ENCODE peak calls at places on chromosomes 4 and X, in seven cellular contexts. One of them, this sample, is unnamed.

GRCh38 chr4:84673475-84674230 is 90.7 kb downstream of the CDS1 start:
- DNase-seq in left ventricle myocardium inferior: no peak
- DNase-seq in WTC11: no peak
- DNase-seq in fibroblast of lung: peak; percentile 93
- DNase-seq in activated CD8-positive, alpha-beta T cell treated with anti-CD3 and anti-CD28 coated beads for 36 hours: no peak
- DNase-seq in coronary artery: no peak
- DNase-seq in ascending aorta: no peak
- DNase-seq in this sample: no peak

GRCh38 chr4:164997324-164997723 is 19.9 kb upstream of the TRIM61 start:
- DNase-seq in left ventricle myocardium inferior: no peak
- DNase-seq in WTC11: no peak
- DNase-seq in fibroblast of lung: no peak
- DNase-seq in activated CD8-positive, alpha-beta T cell treated with anti-CD3 and anti-CD28 coated beads for 36 hours: no peak
- DNase-seq in coronary artery: no peak
- DNase-seq in ascending aorta: no peak
- DNase-seq in this sample: no peak

GRCh38 chr4:2253160-2254084 is 8.5 kb downstream of the MXD4 start:
- DNase-seq in left ventricle myocardium inferior: peak; percentile 14
- DNase-seq in WTC11: peak; percentile 7
- DNase-seq in fibroblast of lung: no peak
- DNase-seq in activated CD8-positive, alpha-beta T cell treated with anti-CD3 and anti-CD28 coated beads for 36 hours: no peak
- DNase-seq in coronary artery: peak; percentile 72
- DNase-seq in ascending aorta: peak; percentile 57
- DNase-seq in this sample: no peak

GRCh38 chr4:174256277-174256713 is 27.2 kb downstream of the FBXO8 start:
- DNase-seq in left ventricle myocardium inferior: no peak
- DNase-seq in WTC11: no peak
- DNase-seq in fibroblast of lung: peak; percentile 70
- DNase-seq in activated CD8-positive, alpha-beta T cell treated with anti-CD3 and anti-CD28 coated beads for 36 hours: no peak
- DNase-seq in coronary artery: no peak
- DNase-seq in ascending aorta: no peak
- DNase-seq in this sample: no peak

GRCh38 chr4:147056951-147057630 is 111.4 kb upstream of the TTC29 start:
- DNase-seq in left ventricle myocardium inferior: no peak
- DNase-seq in WTC11: no peak
- DNase-seq in fibroblast of lung: peak; percentile 39
- DNase-seq in activated CD8-positive, alpha-beta T cell treated with anti-CD3 and anti-CD28 coated beads for 36 hours: no peak
- DNase-seq in coronary artery: no peak
- DNase-seq in ascending aorta: no peak
- DNase-seq in this sample: no peak

GRCh38 chrX:153464116-153464515 is 6.3 kb downstream of the HAUS7 start:
- DNase-seq in left ventricle myocardium inferior: no peak
- DNase-seq in WTC11: no peak
- DNase-seq in fibroblast of lung: no peak
- DNase-seq in activated CD8-positive, alpha-beta T cell treated with anti-CD3 and anti-CD28 coated beads for 36 hours: no peak
- DNase-seq in coronary artery: no peak
- DNase-seq in ascending aorta: no peak
- DNase-seq in this sample: no peak

GRCh38 chr4:29711226-29711625 is 1008.9 kb upstream of the PCDH7 start:
- DNase-seq in left ventricle myocardium inferior: no peak
- DNase-seq in WTC11: no peak
- DNase-seq in fibroblast of lung: peak; percentile 1
- DNase-seq in activated CD8-positive, alpha-beta T cell treated with anti-CD3 and anti-CD28 coated beads for 36 hours: no peak
- DNase-seq in coronary artery: no peak
- DNase-seq in ascending aorta: no peak
- DNase-seq in this sample: no peak

GRCh38 chrX:74349387-74349786 is 45.4 kb downstream of the ZCCHC13 start:
- DNase-seq in left ventricle myocardium inferior: no peak
- DNase-seq in WTC11: no peak
- DNase-seq in fibroblast of lung: peak; percentile 88
- DNase-seq in activated CD8-positive, alpha-beta T cell treated with anti-CD3 and anti-CD28 coated beads for 36 hours: no peak
- DNase-seq in coronary artery: no peak
- DNase-seq in ascending aorta: no peak
- DNase-seq in this sample: no peak

GRCh38 chrX:129230850-129231512 is 292.3 kb downstream of the SMARCA1 start:
- DNase-seq in left ventricle myocardium inferior: no peak
- DNase-seq in WTC11: no peak
- DNase-seq in fibroblast of lung: no peak
- DNase-seq in activated CD8-positive, alpha-beta T cell treated with anti-CD3 and anti-CD28 coated beads for 36 hours: no peak
- DNase-seq in coronary artery: no peak
- DNase-seq in ascending aorta: no peak
- DNase-seq in this sample: no peak

GRCh38 chr4:26406346-26406975 is 83.8 kb downstream of the CCKAR start:
- DNase-seq in left ventricle myocardium inferior: no peak
- DNase-seq in WTC11: no peak
- DNase-seq in fibroblast of lung: peak; percentile 32
- DNase-seq in activated CD8-positive, alpha-beta T cell treated with anti-CD3 and anti-CD28 coated beads for 36 hours: peak; percentile 9
- DNase-seq in coronary artery: no peak
- DNase-seq in ascending aorta: no peak
- DNase-seq in this sample: no peak

GRCh38 chrX:39689374-39690104 is 408.2 kb downstream of the BCOR start:
- DNase-seq in left ventricle myocardium inferior: no peak
- DNase-seq in WTC11: no peak
- DNase-seq in fibroblast of lung: no peak
- DNase-seq in activated CD8-positive, alpha-beta T cell treated with anti-CD3 and anti-CD28 coated beads for 36 hours: no peak
- DNase-seq in coronary artery: no peak
- DNase-seq in ascending aorta: no peak
- DNase-seq in this sample: no peak

GRCh38 chr4:73257995-73258667 is 467 bp downstream of the ANKRD17 start:
- DNase-seq in left ventricle myocardium inferior: no peak
- DNase-seq in WTC11: no peak
- DNase-seq in fibroblast of lung: peak; percentile 52
- DNase-seq in activated CD8-positive, alpha-beta T cell treated with anti-CD3 and anti-CD28 coated beads for 36 hours: no peak
- DNase-seq in coronary artery: no peak
- DNase-seq in ascending aorta: no peak
- DNase-seq in this sample: peak; percentile 20

GRCh38 chrX:155612312-155613224 is at the start of gene TMLHE:
- DNase-seq in left ventricle myocardium inferior: peak; percentile 70
- DNase-seq in WTC11: peak; percentile 45
- DNase-seq in fibroblast of lung: peak; percentile 57
- DNase-seq in activated CD8-positive, alpha-beta T cell treated with anti-CD3 and anti-CD28 coated beads for 36 hours: peak; percentile 71
- DNase-seq in coronary artery: peak; percentile 76
- DNase-seq in ascending aorta: peak; percentile 75
- DNase-seq in this sample: peak; percentile 71

GRCh38 chr4:3413675-3414420 is 27.9 kb upstream of the HGFAC start:
- DNase-seq in left ventricle myocardium inferior: no peak
- DNase-seq in WTC11: no peak
- DNase-seq in fibroblast of lung: no peak
- DNase-seq in activated CD8-positive, alpha-beta T cell treated with anti-CD3 and anti-CD28 coated beads for 36 hours: no peak
- DNase-seq in coronary artery: no peak
- DNase-seq in ascending aorta: no peak
- DNase-seq in this sample: no peak

GRCh38 chrX:8374041-8374825 is 90.4 kb upstream of the VCX3B start:
- DNase-seq in left ventricle myocardium inferior: no peak
- DNase-seq in WTC11: no peak
- DNase-seq in fibroblast of lung: peak; percentile 84
- DNase-seq in activated CD8-positive, alpha-beta T cell treated with anti-CD3 and anti-CD28 coated beads for 36 hours: no peak
- DNase-seq in coronary artery: no peak
- DNase-seq in ascending aorta: no peak
- DNase-seq in this sample: no peak

GRCh38 chr4:122831515-122832196 is 5.0 kb downstream of the FGF2 start:
- DNase-seq in left ventricle myocardium inferior: no peak
- DNase-seq in WTC11: no peak
- DNase-seq in fibroblast of lung: peak; percentile 50
- DNase-seq in activated CD8-positive, alpha-beta T cell treated with anti-CD3 and anti-CD28 coated beads for 36 hours: no peak
- DNase-seq in coronary artery: no peak
- DNase-seq in ascending aorta: no peak
- DNase-seq in this sample: no peak

GRCh38 chrX:33336783-33337182 is 125.4 kb upstream of the DMD start:
- DNase-seq in left ventricle myocardium inferior: no peak
- DNase-seq in WTC11: no peak
- DNase-seq in fibroblast of lung: no peak
- DNase-seq in activated CD8-positive, alpha-beta T cell treated with anti-CD3 and anti-CD28 coated beads for 36 hours: no peak
- DNase-seq in coronary artery: no peak
- DNase-seq in ascending aorta: no peak
- DNase-seq in this sample: no peak

GRCh38 chrX:75673468-75673867 is 111.6 kb downstream of the MAGEE2 start:
- DNase-seq in left ventricle myocardium inferior: no peak
- DNase-seq in WTC11: no peak
- DNase-seq in fibroblast of lung: no peak
- DNase-seq in activated CD8-positive, alpha-beta T cell treated with anti-CD3 and anti-CD28 coated beads for 36 hours: no peak
- DNase-seq in coronary artery: no peak
- DNase-seq in ascending aorta: no peak
- DNase-seq in this sample: no peak

GRCh38 chrX:1322393-1322792 is 14.2 kb upstream of the IL3RA start:
- DNase-seq in left ventricle myocardium inferior: no peak
- DNase-seq in WTC11: no peak
- DNase-seq in fibroblast of lung: no peak
- DNase-seq in activated CD8-positive, alpha-beta T cell treated with anti-CD3 and anti-CD28 coated beads for 36 hours: peak; percentile 80
- DNase-seq in coronary artery: no peak
- DNase-seq in ascending aorta: no peak
- DNase-seq in this sample: no peak

GRCh38 chr4:121726642-121727268 is 30.0 kb upstream of the ANXA5 start:
- DNase-seq in left ventricle myocardium inferior: no peak
- DNase-seq in WTC11: no peak
- DNase-seq in fibroblast of lung: peak; percentile 68
- DNase-seq in activated CD8-positive, alpha-beta T cell treated with anti-CD3 and anti-CD28 coated beads for 36 hours: peak; percentile 27
- DNase-seq in coronary artery: no peak
- DNase-seq in ascending aorta: no peak
- DNase-seq in this sample: peak; percentile 60

GRCh38 chrX:15714529-15714928 is 23.5 kb upstream of the CA5B start:
- DNase-seq in left ventricle myocardium inferior: peak; percentile 34
- DNase-seq in WTC11: no peak
- DNase-seq in fibroblast of lung: no peak
- DNase-seq in activated CD8-positive, alpha-beta T cell treated with anti-CD3 and anti-CD28 coated beads for 36 hours: no peak
- DNase-seq in coronary artery: no peak
- DNase-seq in ascending aorta: no peak
- DNase-seq in this sample: no peak

GRCh38 chrX:85243761-85244410 is at the start of the genes SATL1 and ZNF711:
- DNase-seq in left ventricle myocardium inferior: peak; percentile 17
- DNase-seq in WTC11: peak; percentile 74
- DNase-seq in fibroblast of lung: peak; percentile 73
- DNase-seq in activated CD8-positive, alpha-beta T cell treated with anti-CD3 and anti-CD28 coated beads for 36 hours: peak; percentile 41
- DNase-seq in coronary artery: no peak
- DNase-seq in ascending aorta: peak; percentile 68
- DNase-seq in this sample: peak; percentile 48

GRCh38 chrX:77785400-77785745 is 643 bp downstream of the ATRX start:
- DNase-seq in left ventricle myocardium inferior: no peak
- DNase-seq in WTC11: peak; percentile 10
- DNase-seq in fibroblast of lung: peak; percentile 16
- DNase-seq in activated CD8-positive, alpha-beta T cell treated with anti-CD3 and anti-CD28 coated beads for 36 hours: no peak
- DNase-seq in coronary artery: no peak
- DNase-seq in ascending aorta: no peak
- DNase-seq in this sample: no peak

GRCh38 chr4:15006416-15007024 is 4.2 kb downstream of the CPEB2 start:
- DNase-seq in left ventricle myocardium inferior: no peak
- DNase-seq in WTC11: no peak
- DNase-seq in fibroblast of lung: peak; percentile 19
- DNase-seq in activated CD8-positive, alpha-beta T cell treated with anti-CD3 and anti-CD28 coated beads for 36 hours: no peak
- DNase-seq in coronary artery: no peak
- DNase-seq in ascending aorta: no peak
- DNase-seq in this sample: peak; percentile 6
- TF ChIP-seq CTCF in left ventricle myocardium inferior: peak; percentile 55
- TF ChIP-seq CTCF in WTC11: no peak
- TF ChIP-seq CTCF in fibroblast of lung: peak; percentile 31
- TF ChIP-seq CTCF in activated CD8-positive, alpha-beta T cell treated with anti-CD3 and anti-CD28 coated beads for 36 hours: peak; percentile 64
- TF ChIP-seq CTCF in coronary artery: no peak
- TF ChIP-seq CTCF in ascending aorta: no peak
- TF ChIP-seq CTCF in this sample: peak; percentile 15

GRCh38 chr4:107153228-107153627 is 117.1 kb upstream of the DKK2 start:
- DNase-seq in left ventricle myocardium inferior: no peak
- DNase-seq in WTC11: peak; percentile 68
- DNase-seq in fibroblast of lung: no peak
- DNase-seq in activated CD8-positive, alpha-beta T cell treated with anti-CD3 and anti-CD28 coated beads for 36 hours: no peak
- DNase-seq in coronary artery: no peak
- DNase-seq in ascending aorta: no peak
- DNase-seq in this sample: no peak
- TF ChIP-seq CTCF in left ventricle myocardium inferior: no peak
- TF ChIP-seq CTCF in WTC11: peak; percentile 33
- TF ChIP-seq CTCF in fibroblast of lung: peak; percentile 16
- TF ChIP-seq CTCF in activated CD8-positive, alpha-beta T cell treated with anti-CD3 and anti-CD28 coated beads for 36 hours: no peak
- TF ChIP-seq CTCF in coronary artery: no peak
- TF ChIP-seq CTCF in ascending aorta: peak; percentile 19
- TF ChIP-seq CTCF in this sample: peak; percentile 23

GRCh38 chrX:68183612-68184214 is 249.6 kb downstream of the OPHN1 start:
- DNase-seq in left ventricle myocardium inferior: no peak
- DNase-seq in WTC11: no peak
- DNase-seq in fibroblast of lung: peak; percentile 24
- DNase-seq in activated CD8-positive, alpha-beta T cell treated with anti-CD3 and anti-CD28 coated beads for 36 hours: no peak
- DNase-seq in coronary artery: no peak
- DNase-seq in ascending aorta: no peak
- DNase-seq in this sample: no peak
- TF ChIP-seq CTCF in left ventricle myocardium inferior: peak; percentile 43
- TF ChIP-seq CTCF in WTC11: no peak
- TF ChIP-seq CTCF in fibroblast of lung: peak; percentile 48
- TF ChIP-seq CTCF in activated CD8-positive, alpha-beta T cell treated with anti-CD3 and anti-CD28 coated beads for 36 hours: peak; percentile 21
- TF ChIP-seq CTCF in coronary artery: no peak
- TF ChIP-seq CTCF in ascending aorta: peak; percentile 24
- TF ChIP-seq CTCF in this sample: peak; percentile 10

GRCh38 chr4:19486400-19486799 is 765.3 kb upstream of the SLIT2 start:
- DNase-seq in left ventricle myocardium inferior: no peak
- DNase-seq in WTC11: no peak
- DNase-seq in fibroblast of lung: no peak
- DNase-seq in activated CD8-positive, alpha-beta T cell treated with anti-CD3 and anti-CD28 coated beads for 36 hours: no peak
- DNase-seq in coronary artery: no peak
- DNase-seq in ascending aorta: no peak
- DNase-seq in this sample: no peak
- TF ChIP-seq CTCF in left ventricle myocardium inferior: no peak
- TF ChIP-seq CTCF in WTC11: no peak
- TF ChIP-seq CTCF in fibroblast of lung: no peak
- TF ChIP-seq CTCF in activated CD8-positive, alpha-beta T cell treated with anti-CD3 and anti-CD28 coated beads for 36 hours: no peak
- TF ChIP-seq CTCF in coronary artery: no peak
- TF ChIP-seq CTCF in ascending aorta: no peak
- TF ChIP-seq CTCF in this sample: no peak

DNA sequence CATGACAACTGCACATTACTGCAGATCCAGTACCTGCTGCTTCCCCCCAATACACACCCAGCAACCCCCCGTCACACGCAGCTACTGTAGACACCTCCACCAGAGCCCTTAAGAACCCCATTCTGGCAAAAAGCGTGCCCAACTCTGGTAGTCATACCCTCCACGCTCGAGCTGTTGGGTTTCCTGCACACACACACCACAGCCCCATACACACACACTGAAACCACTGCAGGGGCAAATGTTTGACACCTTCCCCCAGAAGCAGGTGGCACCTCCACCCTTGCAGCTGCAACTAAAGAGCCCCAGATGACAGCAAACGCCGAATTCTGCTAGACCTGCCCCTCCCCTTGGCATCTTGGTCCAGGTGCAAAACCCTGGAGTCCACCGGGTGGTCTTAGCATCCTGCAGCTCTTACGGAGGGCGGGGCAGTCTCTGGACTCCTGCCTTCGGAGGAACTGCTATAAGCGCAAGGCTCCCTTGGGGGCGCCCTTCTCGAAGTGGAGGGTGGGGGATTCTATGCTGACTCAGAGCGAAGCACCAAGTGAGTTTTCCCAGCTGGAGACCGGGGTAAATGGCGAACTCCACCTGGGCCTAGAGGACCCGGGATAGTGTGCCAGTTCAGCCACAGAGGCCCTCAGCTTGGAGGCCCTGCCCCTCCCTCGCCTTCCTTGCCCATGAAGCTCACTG is 1.5 kb downstream of the FRMPD3 start:
- DNase-seq in left ventricle myocardium inferior: no peak
- DNase-seq in WTC11: peak; percentile 76
- DNase-seq in fibroblast of lung: no peak
- DNase-seq in activated CD8-positive, alpha-beta T cell treated with anti-CD3 and anti-CD28 coated beads for 36 hours: peak; percentile 30
- DNase-seq in coronary artery: no peak
- DNase-seq in ascending aorta: no peak
- DNase-seq in this sample: peak; percentile 22
- TF ChIP-seq CTCF in left ventricle myocardium inferior: no peak
- TF ChIP-seq CTCF in WTC11: peak; percentile 34
- TF ChIP-seq CTCF in fibroblast of lung: no peak
- TF ChIP-seq CTCF in activated CD8-positive, alpha-beta T cell treated with anti-CD3 and anti-CD28 coated beads for 36 hours: no peak
- TF ChIP-seq CTCF in coronary artery: no peak
- TF ChIP-seq CTCF in ascending aorta: no peak
- TF ChIP-seq CTCF in this sample: no peak

GRCh38 chrX:140664939-140665338 is 44.6 kb upstream of the LINC00632 start:
- DNase-seq in left ventricle myocardium inferior: no peak
- DNase-seq in WTC11: no peak
- DNase-seq in fibroblast of lung: peak; percentile 26
- DNase-seq in activated CD8-positive, alpha-beta T cell treated with anti-CD3 and anti-CD28 coated beads for 36 hours: no peak
- DNase-seq in coronary artery: no peak
- DNase-seq in ascending aorta: no peak
- DNase-seq in this sample: no peak
- TF ChIP-seq CTCF in left ventricle myocardium inferior: peak; percentile 43
- TF ChIP-seq CTCF in WTC11: peak; percentile 22
- TF ChIP-seq CTCF in fibroblast of lung: no peak
- TF ChIP-seq CTCF in activated CD8-positive, alpha-beta T cell treated with anti-CD3 and anti-CD28 coated beads for 36 hours: peak; percentile 13
- TF ChIP-seq CTCF in coronary artery: no peak
- TF ChIP-seq CTCF in ascending aorta: no peak
- TF ChIP-seq CTCF in this sample: no peak